ENCODE peak calls at places on chromosome 13, in eight cellular contexts. One of them, this sample, is unnamed.

GRCh38 chr13:32316476-32316875 is 1.2 kb downstream of the BRCA2 start:
- DNase-seq in hepatocyte: no peak
- DNase-seq in keratinocyte: no peak
- DNase-seq in fibroblast of lung: no peak
- DNase-seq in brain microvascular endothelial cell: no peak
- DNase-seq in mesendoderm: no peak
- DNase-seq in GM23338: no peak
- DNase-seq in left ventricle myocardium inferior: no peak
- DNase-seq in this sample: no peak

GRCh38 chr13:111326981-111327642 is 6.7 kb downstream of the TEX29 start:
- DNase-seq in GM23338: no peak
- DNase-seq in brain microvascular endothelial cell: no peak
- DNase-seq in left ventricle myocardium inferior: no peak
- DNase-seq in hepatocyte: no peak
- DNase-seq in mesendoderm: no peak
- DNase-seq in fibroblast of lung: no peak
- DNase-seq in keratinocyte: no peak
- DNase-seq in this sample: no peak

GRCh38 chr13:107765724-107766436 is 449.5 kb downstream of the LIG4 start:
- DNase-seq in left ventricle myocardium inferior: no peak
- DNase-seq in GM23338: no peak
- DNase-seq in mesendoderm: no peak
- DNase-seq in fibroblast of lung: peak; percentile 68
- DNase-seq in hepatocyte: no peak
- DNase-seq in keratinocyte: no peak
- DNase-seq in brain microvascular endothelial cell: no peak
- DNase-seq in this sample: no peak

GRCh38 chr13:46728777-46729176 is 68.2 kb downstream of the ESD start:
- DNase-seq in left ventricle myocardium inferior: no peak
- DNase-seq in keratinocyte: no peak
- DNase-seq in fibroblast of lung: no peak
- DNase-seq in brain microvascular endothelial cell: no peak
- DNase-seq in mesendoderm: peak; percentile 70
- DNase-seq in hepatocyte: no peak
- DNase-seq in GM23338: peak; percentile 78
- DNase-seq in this sample: no peak

GRCh38 chr13:60467098-60467497 is 70.1 kb downstream of the TDRD3 start:
- DNase-seq in mesendoderm: no peak
- DNase-seq in left ventricle myocardium inferior: no peak
- DNase-seq in keratinocyte: no peak
- DNase-seq in GM23338: no peak
- DNase-seq in hepatocyte: no peak
- DNase-seq in fibroblast of lung: no peak
- DNase-seq in brain microvascular endothelial cell: no peak
- DNase-seq in this sample: no peak

GRCh38 chr13:27384285-27384684 is 40.1 kb upstream of the GTF3A start:
- DNase-seq in keratinocyte: no peak
- DNase-seq in hepatocyte: no peak
- DNase-seq in brain microvascular endothelial cell: no peak
- DNase-seq in fibroblast of lung: no peak
- DNase-seq in mesendoderm: no peak
- DNase-seq in GM23338: no peak
- DNase-seq in left ventricle myocardium inferior: no peak
- DNase-seq in this sample: no peak

GRCh38 chr13:34913040-34913439 is 29.0 kb upstream of the NBEA start:
- DNase-seq in mesendoderm: peak; percentile 84
- DNase-seq in keratinocyte: no peak
- DNase-seq in hepatocyte: peak; percentile 34
- DNase-seq in brain microvascular endothelial cell: peak; percentile 10
- DNase-seq in GM23338: peak; percentile 76
- DNase-seq in left ventricle myocardium inferior: no peak
- DNase-seq in fibroblast of lung: peak; percentile 25
- DNase-seq in this sample: no peak

GRCh38 chr13:27783111-27783510 is 9.2 kb upstream of the GSX1 start:
- DNase-seq in left ventricle myocardium inferior: no peak
- DNase-seq in GM23338: peak; percentile 70
- DNase-seq in keratinocyte: no peak
- DNase-seq in brain microvascular endothelial cell: no peak
- DNase-seq in hepatocyte: peak; percentile 37
- DNase-seq in mesendoderm: peak; percentile 75
- DNase-seq in fibroblast of lung: peak; percentile 3
- DNase-seq in this sample: no peak

GRCh38 chr13:110697842-110698241 is 8.1 kb downstream of the CARS2 start:
- DNase-seq in mesendoderm: no peak
- DNase-seq in left ventricle myocardium inferior: no peak
- DNase-seq in GM23338: no peak
- DNase-seq in fibroblast of lung: no peak
- DNase-seq in keratinocyte: no peak
- DNase-seq in brain microvascular endothelial cell: no peak
- DNase-seq in hepatocyte: no peak
- DNase-seq in this sample: no peak

GRCh38 chr13:46281779-46282178 is 70.1 kb downstream of the LRRC63 start:
- DNase-seq in left ventricle myocardium inferior: no peak
- DNase-seq in brain microvascular endothelial cell: no peak
- DNase-seq in keratinocyte: no peak
- DNase-seq in hepatocyte: no peak
- DNase-seq in mesendoderm: no peak
- DNase-seq in GM23338: no peak
- DNase-seq in fibroblast of lung: no peak
- DNase-seq in this sample: no peak

GRCh38 chr13:90416519-90416918 is 931.0 kb upstream of the MIR17HG start:
- DNase-seq in keratinocyte: no peak
- DNase-seq in fibroblast of lung: peak; percentile 94
- DNase-seq in mesendoderm: peak; percentile 92
- DNase-seq in brain microvascular endothelial cell: peak; percentile 61
- DNase-seq in GM23338: no peak
- DNase-seq in left ventricle myocardium inferior: no peak
- DNase-seq in hepatocyte: no peak
- DNase-seq in this sample: no peak

GRCh38 chr13:45545686-45546409 is 69.7 kb downstream of the ERICH6B start:
- DNase-seq in hepatocyte: no peak
- DNase-seq in left ventricle myocardium inferior: no peak
- DNase-seq in fibroblast of lung: no peak
- DNase-seq in GM23338: no peak
- DNase-seq in brain microvascular endothelial cell: no peak
- DNase-seq in mesendoderm: no peak
- DNase-seq in keratinocyte: no peak
- DNase-seq in this sample: no peak

GRCh38 chr13:19634129-19634740 is 776 bp downstream of the MPHOSPH8 start:
- DNase-seq in brain microvascular endothelial cell: peak; percentile 36
- DNase-seq in GM23338: peak; percentile 17
- DNase-seq in mesendoderm: peak; percentile 57
- DNase-seq in fibroblast of lung: peak; percentile 54
- DNase-seq in hepatocyte: peak; percentile 30
- DNase-seq in left ventricle myocardium inferior: no peak
- DNase-seq in keratinocyte: no peak
- DNase-seq in this sample: no peak

GRCh38 chr13:89950225-89950624 is 1397.3 kb upstream of the MIR17HG start:
- DNase-seq in mesendoderm: no peak
- DNase-seq in fibroblast of lung: no peak
- DNase-seq in brain microvascular endothelial cell: no peak
- DNase-seq in GM23338: no peak
- DNase-seq in hepatocyte: no peak
- DNase-seq in keratinocyte: no peak
- DNase-seq in left ventricle myocardium inferior: no peak
- DNase-seq in this sample: no peak

GRCh38 chr13:52670726-52671125 is 18.1 kb downstream of the SUGT1 start:
- DNase-seq in left ventricle myocardium inferior: no peak
- DNase-seq in brain microvascular endothelial cell: no peak
- DNase-seq in fibroblast of lung: no peak
- DNase-seq in hepatocyte: no peak
- DNase-seq in mesendoderm: no peak
- DNase-seq in keratinocyte: no peak
- DNase-seq in GM23338: no peak
- DNase-seq in this sample: no peak

GRCh38 chr13:29501674-29502073 is 93.8 kb downstream of the SLC7A1 start:
- DNase-seq in left ventricle myocardium inferior: no peak
- DNase-seq in brain microvascular endothelial cell: no peak
- DNase-seq in mesendoderm: no peak
- DNase-seq in keratinocyte: no peak
- DNase-seq in GM23338: no peak
- DNase-seq in hepatocyte: no peak
- DNase-seq in fibroblast of lung: no peak
- DNase-seq in this sample: no peak

GRCh38 chr13:106656214-106656613 is 88.3 kb upstream of the ARGLU1 start:
- DNase-seq in brain microvascular endothelial cell: no peak
- DNase-seq in keratinocyte: no peak
- DNase-seq in GM23338: no peak
- DNase-seq in mesendoderm: no peak
- DNase-seq in fibroblast of lung: no peak
- DNase-seq in left ventricle myocardium inferior: no peak
- DNase-seq in hepatocyte: no peak
- DNase-seq in this sample: no peak
- H3K27ac ChIP-seq in brain microvascular endothelial cell: no peak overlapping the region
- H3K27ac ChIP-seq in keratinocyte: no peak overlapping the region
- H3K27ac ChIP-seq in GM23338: no peak overlapping the region
- H3K27ac ChIP-seq in mesendoderm: no peak overlapping the region
- H3K27ac ChIP-seq in fibroblast of lung: no peak overlapping the region
- H3K27ac ChIP-seq in left ventricle myocardium inferior: no peak overlapping the region
- H3K27ac ChIP-seq in hepatocyte: no peak overlapping the region
- H3K27ac ChIP-seq in this sample: no peak overlapping the region

GRCh38 chr13:50452761-50453160 is 390.7 kb downstream of the DLEU7 start:
- DNase-seq in mesendoderm: no peak
- DNase-seq in keratinocyte: no peak
- DNase-seq in fibroblast of lung: no peak
- DNase-seq in hepatocyte: no peak
- DNase-seq in brain microvascular endothelial cell: no peak
- DNase-seq in left ventricle myocardium inferior: no peak
- DNase-seq in GM23338: no peak
- DNase-seq in this sample: no peak

GRCh38 chr13:50453238-50453637 is 390.3 kb downstream of the DLEU7 start:
- DNase-seq in left ventricle myocardium inferior: no peak
- DNase-seq in mesendoderm: no peak
- DNase-seq in fibroblast of lung: no peak
- DNase-seq in hepatocyte: no peak
- DNase-seq in brain microvascular endothelial cell: no peak
- DNase-seq in GM23338: no peak
- DNase-seq in keratinocyte: no peak
- DNase-seq in this sample: no peak

GRCh38 chr13:50450279-50450678 is 393.2 kb downstream of the DLEU7 start:
- DNase-seq in GM23338: no peak
- DNase-seq in keratinocyte: no peak
- DNase-seq in mesendoderm: no peak
- DNase-seq in brain microvascular endothelial cell: no peak
- DNase-seq in fibroblast of lung: no peak
- DNase-seq in left ventricle myocardium inferior: no peak
- DNase-seq in hepatocyte: no peak
- DNase-seq in this sample: no peak

GRCh38 chr13:50452028-50452427 is 391.5 kb downstream of the DLEU7 start:
- DNase-seq in fibroblast of lung: no peak
- DNase-seq in hepatocyte: no peak
- DNase-seq in GM23338: no peak
- DNase-seq in mesendoderm: no peak
- DNase-seq in brain microvascular endothelial cell: no peak
- DNase-seq in keratinocyte: no peak
- DNase-seq in left ventricle myocardium inferior: no peak
- DNase-seq in this sample: no peak

DNA sequence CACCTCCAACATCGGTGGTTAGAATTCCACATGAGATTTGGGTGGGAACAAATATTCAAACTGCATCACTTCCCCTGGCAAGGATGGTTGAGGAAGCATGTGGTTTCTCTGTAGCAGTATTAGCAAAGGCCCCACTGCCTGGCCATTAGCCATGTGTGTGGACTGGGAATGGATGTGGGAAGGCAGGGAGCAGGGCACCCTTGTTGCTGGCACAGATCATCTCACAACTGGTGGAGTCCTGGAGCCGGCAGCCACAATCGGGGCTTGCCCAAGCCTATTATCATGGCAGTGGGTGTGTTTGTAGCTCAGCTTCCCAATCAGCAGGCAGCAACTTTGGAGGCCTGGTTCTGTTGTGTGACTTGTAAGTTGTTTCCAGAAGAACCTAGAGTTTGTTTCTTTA is 391.9 kb downstream of the DLEU7 start:
- DNase-seq in left ventricle myocardium inferior: no peak
- DNase-seq in GM23338: no peak
- DNase-seq in fibroblast of lung: no peak
- DNase-seq in keratinocyte: no peak
- DNase-seq in brain microvascular endothelial cell: no peak
- DNase-seq in mesendoderm: no peak
- DNase-seq in hepatocyte: no peak
- DNase-seq in this sample: peak; percentile 47
- H3K4me3 ChIP-seq in left ventricle myocardium inferior: no peak overlapping the region
- H3K4me3 ChIP-seq in GM23338: no peak overlapping the region
- H3K4me3 ChIP-seq in fibroblast of lung: no peak overlapping the region
- H3K4me3 ChIP-seq in keratinocyte: no peak overlapping the region
- H3K4me3 ChIP-seq in brain microvascular endothelial cell: no peak overlapping the region
- H3K4me3 ChIP-seq in mesendoderm: no peak overlapping the region
- H3K4me3 ChIP-seq in hepatocyte: no peak overlapping the region
- H3K4me3 ChIP-seq in this sample: no peak overlapping the region

GRCh38 chr13:70424428-70424827 is 316.2 kb upstream of the KLHL1 start:
- DNase-seq in left ventricle myocardium inferior: no peak
- DNase-seq in mesendoderm: peak; percentile 2
- DNase-seq in brain microvascular endothelial cell: no peak
- DNase-seq in GM23338: peak; percentile 88
- DNase-seq in fibroblast of lung: no peak
- DNase-seq in keratinocyte: no peak
- DNase-seq in hepatocyte: no peak
- DNase-seq in this sample: no peak

GRCh38 chr13:70424928-70425327 is 316.7 kb upstream of the KLHL1 start:
- DNase-seq in mesendoderm: no peak
- DNase-seq in fibroblast of lung: no peak
- DNase-seq in left ventricle myocardium inferior: no peak
- DNase-seq in brain microvascular endothelial cell: no peak
- DNase-seq in keratinocyte: no peak
- DNase-seq in hepatocyte: no peak
- DNase-seq in GM23338: no peak
- DNase-seq in this sample: no peak
- H3K27ac ChIP-seq in mesendoderm: no peak overlapping the region
- H3K27ac ChIP-seq in fibroblast of lung: no peak overlapping the region
- H3K27ac ChIP-seq in left ventricle myocardium inferior: no peak overlapping the region
- H3K27ac ChIP-seq in brain microvascular endothelial cell: no peak overlapping the region
- H3K27ac ChIP-seq in keratinocyte: no peak overlapping the region
- H3K27ac ChIP-seq in hepatocyte: peak overlapping the region; percentile 59
- H3K27ac ChIP-seq in GM23338: peak overlapping the region; percentile 33
- H3K27ac ChIP-seq in this sample: no peak overlapping the region

GRCh38 chr13:41294914-41295313 is 16.2 kb upstream of the NAA16 start:
- DNase-seq in mesendoderm: no peak
- DNase-seq in fibroblast of lung: no peak
- DNase-seq in left ventricle myocardium inferior: no peak
- DNase-seq in GM23338: no peak
- DNase-seq in brain microvascular endothelial cell: no peak
- DNase-seq in keratinocyte: no peak
- DNase-seq in hepatocyte: no peak
- DNase-seq in this sample: no peak

GRCh38 chr13:41293272-41293671 is 17.8 kb upstream of the NAA16 start:
- DNase-seq in brain microvascular endothelial cell: no peak
- DNase-seq in hepatocyte: no peak
- DNase-seq in fibroblast of lung: no peak
- DNase-seq in keratinocyte: no peak
- DNase-seq in mesendoderm: no peak
- DNase-seq in GM23338: no peak
- DNase-seq in left ventricle myocardium inferior: no peak
- DNase-seq in this sample: no peak

GRCh38 chr13:41289463-41289881 is 21.6 kb upstream of the NAA16 start:
- DNase-seq in mesendoderm: no peak
- DNase-seq in GM23338: no peak
- DNase-seq in hepatocyte: no peak
- DNase-seq in brain microvascular endothelial cell: no peak
- DNase-seq in keratinocyte: no peak
- DNase-seq in fibroblast of lung: no peak
- DNase-seq in left ventricle myocardium inferior: no peak
- DNase-seq in this sample: no peak

GRCh38 chr13:41295973-41296372 is 15.1 kb upstream of the NAA16 start:
- DNase-seq in fibroblast of lung: no peak
- DNase-seq in left ventricle myocardium inferior: no peak
- DNase-seq in brain microvascular endothelial cell: no peak
- DNase-seq in hepatocyte: no peak
- DNase-seq in keratinocyte: no peak
- DNase-seq in GM23338: no peak
- DNase-seq in mesendoderm: no peak
- DNase-seq in this sample: no peak

GRCh38 chr13:41291246-41291645 is 19.8 kb upstream of the NAA16 start:
- DNase-seq in mesendoderm: no peak
- DNase-seq in GM23338: no peak
- DNase-seq in brain microvascular endothelial cell: no peak
- DNase-seq in hepatocyte: no peak
- DNase-seq in left ventricle myocardium inferior: no peak
- DNase-seq in keratinocyte: no peak
- DNase-seq in fibroblast of lung: no peak
- DNase-seq in this sample: no peak
- H3K4me3 ChIP-seq in mesendoderm: no peak overlapping the region
- H3K4me3 ChIP-seq in GM23338: no peak overlapping the region
- H3K4me3 ChIP-seq in brain microvascular endothelial cell: no peak overlapping the region
- H3K4me3 ChIP-seq in hepatocyte: no peak overlapping the region
- H3K4me3 ChIP-seq in left ventricle myocardium inferior: no peak overlapping the region
- H3K4me3 ChIP-seq in keratinocyte: no peak overlapping the region
- H3K4me3 ChIP-seq in fibroblast of lung: no peak overlapping the region
- H3K4me3 ChIP-seq in this sample: no peak overlapping the region